ENCODE peak calls at places on chromosomes 11 and 22, in five cellular contexts. F, L, B, T and W are unnamed samples.

GRCh38 chr11:70399681-70400112 is 1.4 kb downstream of the CTTN start:
- DNase-seq in F (peak; percentile 65), L (no peak), B (peak; percentile 78), T (peak; percentile 83), W (peak; percentile 27)

GRCh38 chr11:36702330-36703054 is 104.5 kb upstream of the RAG2 start:
- DNase-seq in F (peak; percentile 73), L (peak; percentile 41), B (peak; percentile 63), T (peak; percentile 64), W (peak; percentile 8)

GRCh38 chr11:13128381-13128780 is 119.3 kb downstream of the RASSF10 start:
- DNase-seq in F (no peak), L (no peak), B (no peak), T (no peak), W (no peak)

GRCh38 chr11:72568861-72569260 is 105.4 kb downstream of the PDE2A start:
- DNase-seq in F (no peak), L (no peak), B (no peak), T (no peak), W (no peak)

GRCh38 chr22:48882636-48883200 is 945.0 kb downstream of the BRD1 start:
- DNase-seq in F (no peak), L (no peak), B (no peak), T (no peak), W (no peak)

GRCh38 chr22:24166811-24167210 is 14.5 kb upstream of the SUSD2 start:
- DNase-seq in F (no peak), L (no peak), B (no peak), T (no peak), W (no peak)

GRCh38 chr22:43263645-43264514 is 76.9 kb upstream of the TTLL12 start:
- DNase-seq in F (peak; percentile 66), L (peak; percentile 85), B (peak; percentile 64), T (peak; percentile 89), W (peak; percentile 92)

GRCh38 chr11:17542249-17542648 is 2.0 kb downstream of the USH1C start:
- DNase-seq in F (no peak), L (no peak), B (peak; percentile 62), T (no peak), W (no peak)

GRCh38 chr22:46951973-46952372 is 189.5 kb downstream of the TBC1D22A start:
- DNase-seq in F (no peak), L (no peak), B (no peak), T (no peak), W (no peak)

GRCh38 chr22:20236052-20236717 is 31.9 kb downstream of the RTN4R start:
- DNase-seq in F (no peak), L (no peak), B (no peak), T (no peak), W (no peak)

GRCh38 chr11:1959786-1960185 is 12.7 kb downstream of the MRPL23 start:
- DNase-seq in F (no peak), L (no peak), B (no peak), T (no peak), W (no peak)

DNA sequence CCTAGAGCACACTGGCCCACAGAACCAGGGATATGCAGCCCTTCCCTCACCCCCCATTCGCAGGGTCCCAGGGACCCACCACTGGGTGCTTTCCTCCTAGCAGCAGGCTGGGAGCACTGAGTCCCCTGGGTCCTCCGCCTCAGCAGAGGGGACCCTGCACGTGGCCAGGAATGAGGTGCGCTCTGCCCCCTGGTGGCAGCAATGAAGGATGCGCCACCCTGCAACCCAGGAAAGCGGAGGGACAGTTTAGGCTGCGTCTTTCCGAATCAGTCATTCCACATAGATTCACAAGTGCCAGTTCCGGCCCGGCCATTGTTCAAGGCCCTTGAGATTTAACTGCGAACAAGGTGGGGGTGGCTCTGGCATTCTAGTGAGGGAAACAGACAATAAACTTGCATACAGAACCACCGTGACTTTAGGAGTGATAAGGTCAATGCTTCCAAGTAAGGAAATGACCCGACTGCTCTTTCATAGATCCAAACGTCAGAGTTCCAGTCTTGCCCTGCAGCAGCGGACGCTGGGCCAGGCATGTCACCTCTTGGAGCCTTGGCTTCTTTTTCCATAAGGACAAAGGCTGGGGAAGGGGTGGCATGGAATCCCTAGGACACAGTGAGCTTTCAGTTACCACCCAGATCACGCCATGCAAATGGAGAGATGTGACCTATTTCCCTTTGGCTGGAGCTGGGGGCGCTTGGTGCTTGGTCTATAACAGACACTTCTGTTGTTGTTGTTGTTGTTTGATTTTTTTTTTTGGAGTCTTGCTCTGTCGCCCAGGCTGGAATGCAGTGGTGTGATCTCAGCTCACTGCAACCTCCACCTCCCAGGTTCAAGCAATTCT is 7.7 kb downstream of the RIN1 start:
- DNase-seq in F (peak; percentile 93), L (no peak), B (peak; percentile 71), T (peak; percentile 89), W (peak; percentile 79)
- H3K27ac ChIP-seq in F (peak overlapping the region; percentile 13), L (no peak overlapping the region), B (peak overlapping the region; percentile 45), T (peak overlapping the region; percentile 75), W (no peak overlapping the region)

DNA sequence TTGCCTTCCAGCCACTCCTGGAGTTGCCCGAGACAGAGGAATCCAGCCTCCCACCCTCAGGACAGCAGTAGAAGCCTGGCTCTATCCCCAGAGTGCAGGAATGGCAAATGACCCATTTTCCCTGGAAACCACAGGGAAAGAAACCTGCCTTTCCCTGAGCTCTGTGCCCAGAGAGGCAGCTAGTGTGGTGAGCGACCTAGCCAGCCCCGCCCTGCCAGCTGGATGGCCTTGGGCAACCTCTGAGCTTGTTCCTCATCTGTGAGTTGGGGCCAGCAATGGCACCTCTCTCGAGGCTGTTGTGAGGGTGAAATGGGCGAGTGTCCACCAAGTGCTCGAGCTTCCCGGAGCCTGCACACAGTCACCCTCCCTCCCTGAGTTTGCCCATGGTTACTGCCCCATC is 3.7 kb downstream of the OMP start:
- DNase-seq in F (no peak), L (no peak), B (no peak), T (no peak), W (peak; percentile 75)
- TF ChIP-seq GABPA in F (no peak), L (no peak), B (no peak), T (no peak), W (no peak)

GRCh38 chr11:127789887-127790286 is 789.3 kb upstream of the KIRREL3 start:
- DNase-seq in F (peak; percentile 58), L (no peak), B (no peak), T (no peak), W (no peak)
- TF ChIP-seq REST in F (no peak), L (no peak), B (no peak), T (no peak), W (no peak)

GRCh38 chr11:62705401-62705800 is 1.8 kb downstream of the BSCL2 start:
- DNase-seq in F (peak; percentile 65), L (no peak), B (no peak), T (no peak), W (no peak)
- H3K27ac ChIP-seq in F (peak overlapping the region; percentile 93), L (peak overlapping the region; percentile 51), B (peak overlapping the region; percentile 69), T (peak overlapping the region; percentile 82), W (peak overlapping the region; percentile 80)

GRCh38 chr11:27204527-27204926 is 158.5 kb downstream of the CCDC34 start:
- DNase-seq in F (no peak), L (no peak), B (peak; percentile 27), T (peak; percentile 61), W (no peak)
- TF ChIP-seq GABPA in F (no peak), L (no peak), B (no peak), T (no peak), W (no peak)

DNA sequence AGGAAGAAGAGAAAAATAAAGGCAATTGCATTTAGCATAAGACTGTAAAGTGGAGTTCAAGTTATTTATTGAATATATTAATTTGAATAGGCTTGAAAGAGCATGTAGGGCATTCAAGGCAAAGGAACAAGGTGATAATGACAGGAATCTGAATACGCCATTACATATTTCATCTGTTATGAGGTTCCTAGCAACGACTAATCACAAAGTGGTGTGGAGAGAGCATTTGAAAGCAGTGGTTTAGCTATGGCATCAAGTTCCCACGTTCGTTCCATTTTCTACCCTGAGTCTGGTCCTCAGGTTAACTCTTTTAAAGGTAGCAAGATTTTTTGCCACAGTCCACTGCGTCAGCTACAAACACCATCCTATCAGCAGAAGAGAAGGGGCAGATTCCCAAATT is 59.4 kb downstream of the CNTN5 start:
- DNase-seq in F (no peak), L (no peak), B (no peak), T (no peak), W (no peak)
- TF ChIP-seq REST in F (no peak), L (no peak), B (no peak), T (no peak), W (no peak)